ENCODE peak calls at places on chromosomes 6 and 20, in six cellular contexts. G, M, I, H, E and A are unnamed samples. For H3K27me3, the result is how much of the 10 kb centered on the place peaks cover.

GRCh38 chr6:16723833-16724232 is 37.4 kb downstream of the ATXN1 start:
- DNase-seq in I (peak), G (no peak), M (no peak), E (no peak), H (no peak), A (no peak)

GRCh38 chr6:155264704-155265320 is 999 bp downstream of the CLDN20 start:
- DNase-seq in M (no peak), G (no peak), I (no peak), E (no peak), H (no peak), A (no peak)

GRCh38 chr6:63644668-63645326 is 9.2 kb downstream of the PHF3 start:
- DNase-seq in I (no peak), E (no peak), G (no peak), M (no peak), H (no peak), A (no peak)

GRCh38 chr6:116307001-116307400 is 27.3 kb upstream of the TSPYL1 start:
- DNase-seq in M (no peak), E (no peak), H (no peak), G (no peak), I (no peak), A (no peak)

GRCh38 chr6:131819507-131820228 is 11.8 kb downstream of the ENPP1 start:
- DNase-seq in E (no peak), I (no peak), H (no peak), G (no peak), M (no peak), A (no peak)

GRCh38 chr6:113402541-113402940 is 454.6 kb upstream of the MARCKS start:
- DNase-seq in E (no peak), H (no peak), I (no peak), G (no peak), M (no peak), A (no peak)

GRCh38 chr6:44041461-44042260 is 85.6 kb downstream of the MRPL14 start:
- DNase-seq in M (no peak), I (peak), H (peak), G (no peak), E (no peak), A (peak)

GRCh38 chr6:31796993-31797385 is 1.4 kb upstream of the VARS1 start:
- DNase-seq in I (no peak), G (no peak), E (no peak), H (no peak), M (no peak), A (no peak)

GRCh38 chr20:24897974-24898373 is 51.1 kb upstream of the CST7 start:
- DNase-seq in H (no peak), E (no peak), I (peak), M (no peak), G (no peak), A (no peak)

GRCh38 chr6:88359530-88360202 is 193.5 kb upstream of the CNR1 start:
- DNase-seq in I (no peak), G (no peak), E (peak), H (no peak), M (no peak), A (no peak)

GRCh38 chr20:25356294-25356933 is 34.2 kb downstream of the ABHD12 start:
- DNase-seq in M (no peak), E (peak), G (no peak), I (no peak), H (no peak), A (no peak)

GRCh38 chr6:75101896-75102680 is 103.8 kb downstream of the COL12A1 start:
- DNase-seq in M (no peak), E (no peak), I (no peak), G (no peak), H (no peak), A (no peak)

GRCh38 chr20:18754030-18754659 is 59.4 kb upstream of the SCP2D1 start:
- DNase-seq in H (no peak), I (no peak), M (no peak), G (no peak), E (no peak), A (no peak)

GRCh38 chr6:31901415-31901952 is 402 bp downstream of the ZBTB12 start:
- DNase-seq in M (peak), H (peak), E (peak), G (no peak), I (peak), A (peak)

GRCh38 chr20:37447688-37448087 is 73.4 kb upstream of the NNAT start:
- DNase-seq in H (no peak), E (no peak), G (no peak), I (no peak), M (no peak), A (no peak)

GRCh38 chr6:119280586-119281163 is 68.9 kb downstream of the MAN1A1 start:
- DNase-seq in G (no peak), M (no peak), H (no peak), E (no peak), I (peak), A (no peak)
- H3K27ac ChIP-seq in G (no peak), M (no peak), H (no peak), E (no peak), I (peak), A (no peak)

GRCh38 chr20:62580052-62580451 is 62.3 kb upstream of the SLCO4A1 start:
- DNase-seq in M (no peak), H (no peak), E (no peak), I (no peak), G (no peak), A (no peak)
- H3K27me3 ChIP-seq in M (half or more), H (under half), E (under half), I (half or more), G (under half), A (half or more)

GRCh38 chr6:83518946-83519489 is 6.7 kb downstream of the PRSS35 start:
- DNase-seq in G (no peak), E (peak), H (no peak), I (peak), M (no peak), A (no peak)
- TF ChIP-seq CTCF in G (no peak), E (peak), H (no peak), I (peak), M (no peak), A (no peak)

GRCh38 chr6:41700577-41701347 is 34.6 kb downstream of the TFEB start:
- DNase-seq in H (peak), I (no peak), M (no peak), E (peak), G (no peak), A (no peak)

GRCh38 chr6:41704656-41705328 is 30.6 kb downstream of the TFEB start:
- DNase-seq in E (no peak), M (no peak), H (no peak), G (no peak), I (peak), A (no peak)

GRCh38 chr6:41702089-41702745 is 33.2 kb downstream of the TFEB start:
- DNase-seq in G (no peak), I (no peak), M (no peak), H (no peak), E (no peak), A (no peak)

GRCh38 chr6:41704028-41704427 is 31.4 kb downstream of the TFEB start:
- DNase-seq in M (no peak), I (no peak), H (no peak), E (no peak), G (no peak), A (no peak)

GRCh38 chr6:41702771-41703494 is 32.5 kb downstream of the TFEB start:
- DNase-seq in H (no peak), G (no peak), I (no peak), E (no peak), M (no peak), A (no peak)
- H3K27ac ChIP-seq in H (no peak), G (peak), I (no peak), E (no peak), M (no peak), A (peak)